ENCODE peak calls at places on chromosomes 6 and 20, in six cellular contexts. G, X, W, S, H and Q are unnamed samples.
A peak's percentile ranks its signal among the peaks of the same experiment; 100 is the strongest.

GRCh38 chr6:168616807-168617756 is 176.1 kb downstream of the SMOC2 start:
- DNase-seq in S (no peak), X (no peak), W (no peak), H (peak; percentile 35), G (no peak), Q (no peak)

GRCh38 chr20:22582960-22583772 is 1.2 kb downstream of the FOXA2 start:
- DNase-seq in G (peak; percentile 40), H (no peak), S (no peak), X (no peak), W (no peak), Q (no peak)

GRCh38 chr6:15677822-15678221 is 15.0 kb upstream of the DTNBP1 start:
- DNase-seq in W (no peak), G (no peak), X (no peak), S (no peak), H (no peak), Q (no peak)

GRCh38 chr20:4091332-4092135 is 76.2 kb upstream of the RNF24 start:
- DNase-seq in X (no peak), G (peak; percentile 89), H (peak; percentile 78), S (no peak), W (peak; percentile 71), Q (peak; percentile 73)

GRCh38 chr6:34234667-34235604 is 1.7 kb upstream of the HMGA1 start:
- DNase-seq in X (no peak), G (no peak), W (no peak), S (peak; percentile 27), H (no peak), Q (no peak)

GRCh38 chr6:70110128-70111022 is 192.5 kb downstream of the COL9A1 start:
- DNase-seq in S (no peak), X (no peak), H (no peak), G (no peak), W (no peak), Q (no peak)

GRCh38 chr20:52438326-52438963 is 246.9 kb upstream of the ZFP64 start:
- DNase-seq in H (no peak), G (no peak), W (no peak), X (no peak), S (no peak), Q (no peak)

GRCh38 chr6:32109114-32109764 is at the start of gene TNXB:
- DNase-seq in X (peak; percentile 70), S (no peak), H (no peak), G (no peak), W (peak; percentile 53), Q (no peak)

GRCh38 chr6:36827261-36828079 is 11.8 kb downstream of the CPNE5 start:
- DNase-seq in G (no peak), H (peak; percentile 48), S (no peak), X (no peak), W (peak; percentile 77), Q (peak; percentile 18)

GRCh38 chr6:36563237-36563927 is 16.1 kb upstream of the STK38 start:
- DNase-seq in H (no peak), X (no peak), G (no peak), W (no peak), S (no peak), Q (no peak)

GRCh38 chr6:36605102-36605501 is 10.9 kb downstream of the SRSF3 start:
- DNase-seq in W (no peak), G (no peak), X (no peak), S (no peak), H (no peak), Q (no peak)

GRCh38 chr20:36173451-36173933 is 19.0 kb downstream of the EPB41L1 start:
- DNase-seq in G (no peak), S (no peak), H (peak; percentile 81), W (no peak), X (no peak), Q (no peak)

GRCh38 chr6:40038626-40039025 is 104.4 kb upstream of the MOCS1 start:
- DNase-seq in W (no peak), G (no peak), H (no peak), S (no peak), X (no peak), Q (no peak)

GRCh38 chr6:40049128-40049527 is 114.9 kb upstream of the MOCS1 start:
- DNase-seq in W (no peak), S (no peak), X (no peak), H (no peak), G (no peak), Q (no peak)

GRCh38 chr6:40039042-40039441 is 104.8 kb upstream of the MOCS1 start:
- DNase-seq in H (no peak), W (no peak), S (no peak), X (no peak), G (no peak), Q (no peak)

GRCh38 chr6:40042232-40042631 is 108.0 kb upstream of the MOCS1 start:
- DNase-seq in S (no peak), W (no peak), G (no peak), H (no peak), X (no peak), Q (no peak)

GRCh38 chr6:40044196-40044595 is 109.9 kb upstream of the MOCS1 start:
- DNase-seq in S (no peak), X (no peak), G (no peak), W (no peak), H (no peak), Q (no peak)
- H3K9me3 ChIP-seq in S (no peaks in the 10 kb centered on the region), X (no peaks in the 10 kb centered on the region), G (no peaks in the 10 kb centered on the region), W (peaks cover 7% of the 10 kb centered on the region), H (no peaks in the 10 kb centered on the region), Q (no peaks in the 10 kb centered on the region)

DNA sequence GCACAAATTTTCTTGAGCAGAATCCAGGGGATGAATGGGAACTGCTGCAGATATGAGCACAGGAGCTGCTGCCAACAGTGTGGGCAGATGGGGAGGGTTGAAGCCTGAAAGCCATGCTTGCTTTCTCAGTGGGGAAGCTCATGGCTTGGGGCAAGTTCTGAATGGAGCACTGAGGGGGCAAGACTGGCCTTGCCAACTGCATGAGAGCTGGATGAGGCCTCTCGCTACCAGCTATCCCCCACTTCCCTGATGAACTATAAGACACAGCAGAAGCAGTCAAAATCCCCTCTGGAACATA is 28.3 kb downstream of the TREM1 start:
- DNase-seq in S (no peak), H (no peak), W (no peak), X (no peak), G (no peak), Q (no peak)
- H3K9me3 ChIP-seq in S (peaks cover 1% of the 10 kb centered on the region), H (peaks cover 5% of the 10 kb centered on the region), W (peaks cover 4% of the 10 kb centered on the region), X (no peaks in the 10 kb centered on the region), G (no peaks in the 10 kb centered on the region), Q (no peaks in the 10 kb centered on the region)

DNA sequence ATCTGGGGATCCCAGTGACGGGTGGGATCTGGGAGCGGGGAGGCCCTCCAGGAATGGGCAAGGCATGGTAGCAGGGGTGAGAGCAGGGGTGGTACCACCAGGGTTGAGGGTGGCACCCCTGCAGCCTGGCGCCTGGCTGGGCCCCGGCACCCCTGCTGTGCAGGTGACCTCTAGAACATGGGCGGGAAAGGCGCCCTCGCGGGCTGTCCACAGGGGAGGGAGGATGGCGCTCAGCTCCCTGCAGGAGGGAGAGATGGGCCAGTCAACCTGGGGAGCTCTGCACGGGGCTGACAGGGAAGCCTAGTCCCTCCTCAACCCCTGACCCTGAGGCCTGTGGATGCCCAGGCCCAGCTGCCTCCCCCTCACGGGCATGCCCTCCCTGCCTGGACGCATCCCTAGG is 61.6 kb upstream of the SLCO4A1 start:
- DNase-seq in X (no peak), S (no peak), H (no peak), W (no peak), G (no peak), Q (no peak)
- H3K9me3 ChIP-seq in X (no peaks in the 10 kb centered on the region), S (no peaks in the 10 kb centered on the region), H (no peaks in the 10 kb centered on the region), W (no peaks in the 10 kb centered on the region), G (no peaks in the 10 kb centered on the region), Q (no peaks in the 10 kb centered on the region)

DNA sequence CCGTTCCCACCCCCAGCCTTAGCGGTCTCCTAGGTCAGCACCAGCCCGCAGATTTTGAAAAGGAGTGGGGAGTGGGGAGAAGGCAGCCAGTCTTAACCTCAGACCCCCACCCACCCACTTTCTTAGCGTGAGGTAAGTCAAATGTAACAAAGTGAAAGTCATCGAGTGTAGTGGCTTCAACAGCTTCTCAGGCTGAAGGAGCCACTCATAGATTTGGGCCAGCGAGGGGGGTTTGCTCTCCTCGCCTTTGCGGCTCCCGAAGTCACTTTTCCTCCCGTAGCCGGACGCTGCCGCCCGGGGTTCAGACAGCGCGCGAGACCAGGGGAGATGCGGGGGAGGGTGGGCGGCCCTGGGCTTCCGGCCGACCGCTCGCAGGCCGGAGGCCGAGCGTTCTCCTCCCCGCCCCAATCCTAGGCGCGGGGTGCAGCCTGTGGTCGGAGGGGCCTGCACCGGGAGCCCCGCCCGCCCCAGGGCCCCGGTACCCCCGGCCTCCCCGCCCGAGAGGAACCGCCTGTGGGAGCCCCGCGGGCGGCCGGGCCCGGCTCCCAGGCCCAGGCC is 3.4 kb downstream of the NKX2-2 start:
- DNase-seq in W (no peak), S (no peak), H (no peak), X (no peak), G (no peak), Q (no peak)
- H3K9me3 ChIP-seq in W (no peaks in the 10 kb centered on the region), S (no peaks in the 10 kb centered on the region), H (no peaks in the 10 kb centered on the region), X (no peaks in the 10 kb centered on the region), G (no peaks in the 10 kb centered on the region), Q (peaks cover 7% of the 10 kb centered on the region)

GRCh38 chr20:41592516-41593192 is 25.5 kb downstream of the CHD6 start:
- DNase-seq in G (no peak), X (no peak), S (no peak), H (no peak), W (no peak), Q (no peak)
- H3K9me3 ChIP-seq in G (no peaks in the 10 kb centered on the region), X (no peaks in the 10 kb centered on the region), S (peaks cover 9% of the 10 kb centered on the region), H (no peaks in the 10 kb centered on the region), W (peaks cover 3% of the 10 kb centered on the region), Q (peaks cover 20% of the 10 kb centered on the region)

DNA sequence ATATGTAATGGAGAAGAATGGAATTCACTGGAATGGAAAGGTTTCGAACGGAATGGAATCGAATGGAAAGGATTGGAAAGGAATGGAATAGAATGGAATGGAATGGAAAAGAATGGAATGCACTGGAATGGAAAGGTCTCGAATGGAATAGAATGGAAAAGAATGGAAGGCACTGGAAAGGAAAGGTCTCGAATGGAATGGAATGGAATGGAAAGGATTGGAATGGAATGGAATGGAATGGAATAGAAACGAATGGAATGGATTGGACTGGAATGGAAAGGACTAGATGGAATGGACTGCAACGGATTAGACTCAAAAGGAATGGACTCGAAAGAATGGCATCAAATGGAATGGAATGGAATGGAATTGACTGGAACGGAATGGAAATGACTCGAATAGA is 20.5 kb upstream of the DEFB115 start:
- DNase-seq in S (no peak), W (no peak), G (no peak), H (no peak), X (no peak), Q (no peak)
- H3K9me3 ChIP-seq in S (peaks cover 24% of the 10 kb centered on the region), W (peaks cover 3% of the 10 kb centered on the region), G (peaks cover 5% of the 10 kb centered on the region), H (no peaks in the 10 kb centered on the region), X (peaks cover 12% of the 10 kb centered on the region), Q (peaks cover 83% of the 10 kb centered on the region)

GRCh38 chr6:159380104-159380503 is 210.9 kb downstream of the FNDC1 start:
- DNase-seq in G (no peak), W (no peak), H (no peak), X (no peak), S (no peak), Q (no peak)
- H3K9me3 ChIP-seq in G (no peaks in the 10 kb centered on the region), W (no peaks in the 10 kb centered on the region), H (no peaks in the 10 kb centered on the region), X (no peaks in the 10 kb centered on the region), S (no peaks in the 10 kb centered on the region), Q (peaks cover 1% of the 10 kb centered on the region)

GRCh38 chr20:56215115-56215514 is 33.4 kb upstream of the MC3R start:
- DNase-seq in S (no peak), W (no peak), X (no peak), G (no peak), H (no peak), Q (no peak)
- H3K9me3 ChIP-seq in S (no peaks in the 10 kb centered on the region), W (peaks cover 3% of the 10 kb centered on the region), X (no peaks in the 10 kb centered on the region), G (no peaks in the 10 kb centered on the region), H (no peaks in the 10 kb centered on the region), Q (peaks cover 19% of the 10 kb centered on the region)